ENCODE peak calls at places on chromosomes 6 and 20, in eight cellular contexts. U is WTC11; H is stimulated activated CD4-positive, alpha-beta T cell treated with anti-CD3 and anti-CD28 coated beads, Interleukin-1b, Interleukin-23, amount 100 ng/mL, for 24 hours; B is ELR; W is GM23338; P is GM03348; G is A549; K is kidney tubule cell. Q is an unnamed sample.

GRCh38 chr6:13689511-13690256 is 22.0 kb downstream of the RANBP9 start:
- DNase-seq in H (no peak), K (no peak), U (no peak), W (no peak), P (no peak), G (no peak), B (no peak), Q (no peak)

GRCh38 chr20:17504898-17505663 is 26.1 kb downstream of the BFSP1 start:
- DNase-seq in W (peak; percentile 89), P (peak; percentile 83), G (peak; percentile 53), K (peak; percentile 68), H (peak; percentile 30), U (peak; percentile 58), B (peak; percentile 79), Q (peak; percentile 33)

GRCh38 chr20:45300961-45301360 is 5.7 kb upstream of the RBPJL start:
- DNase-seq in P (peak; percentile 38), H (peak; percentile 36), K (peak; percentile 42), W (peak; percentile 89), U (peak; percentile 82), G (peak; percentile 69), B (peak; percentile 78), Q (no peak)

GRCh38 chr6:5084192-5084786 is 852 bp upstream of the PPP1R3G start:
- DNase-seq in K (no peak), G (no peak), W (peak; percentile 61), B (no peak), H (no peak), U (peak; percentile 25), P (peak; percentile 74), Q (no peak)

GRCh38 chr6:115591973-115592486 is 468.7 kb downstream of the FRK start:
- DNase-seq in B (peak; percentile 6), P (no peak), W (no peak), U (no peak), K (no peak), G (no peak), H (no peak), Q (no peak)

GRCh38 chr6:150314230-150315188 is 54.3 kb upstream of the IYD start:
- DNase-seq in P (no peak), H (no peak), G (no peak), B (no peak), K (no peak), W (no peak), U (no peak), Q (no peak)

GRCh38 chr6:48615041-48615440 is 504.0 kb upstream of the PTCHD4 start:
- DNase-seq in U (no peak), W (no peak), K (peak; percentile 4), H (no peak), G (no peak), B (peak; percentile 55), P (peak; percentile 7), Q (no peak)

GRCh38 chr6:132490024-132490423 is 22.9 kb downstream of the STX7 start:
- DNase-seq in U (no peak), H (no peak), P (peak; percentile 72), B (peak; percentile 66), K (no peak), W (peak; percentile 12), G (no peak), Q (peak; percentile 4)

GRCh38 chr6:51467231-51467952 is 620.0 kb downstream of the PKHD1 start:
- DNase-seq in H (no peak), K (no peak), W (no peak), U (no peak), P (no peak), G (no peak), B (no peak), Q (no peak)

GRCh38 chr20:56552911-56553629 is 20.0 kb downstream of the FAM209B start:
- DNase-seq in U (no peak), W (no peak), K (no peak), P (no peak), G (no peak), B (no peak), H (no peak), Q (no peak)

GRCh38 chr6:15366003-15366535 is 120.2 kb downstream of the JARID2 start:
- DNase-seq in U (no peak), B (no peak), W (no peak), H (no peak), K (no peak), G (no peak), P (no peak), Q (no peak)

GRCh38 chr6:30834643-30835042 is 49.7 kb upstream of the DDR1 start:
- DNase-seq in U (no peak), K (no peak), G (no peak), W (no peak), P (no peak), H (no peak), B (no peak), Q (peak; percentile 34)

GRCh38 chr6:79601020-79601609 is 30.0 kb upstream of the SH3BGRL2 start:
- DNase-seq in G (peak; percentile 68), H (no peak), K (peak; percentile 75), B (peak; percentile 66), U (no peak), P (no peak), W (no peak), Q (peak; percentile 66)

GRCh38 chr20:63598479-63599395 is 24.7 kb upstream of the HELZ2 start:
- DNase-seq in P (no peak), W (no peak), H (no peak), G (no peak), B (no peak), K (no peak), U (no peak), Q (no peak)